ENCODE peak calls at places on chromosomes 4 and X, in seven cellular contexts. One of them, this sample, is unnamed.

GRCh38 chr4:25441519-25442117 is 64.6 kb downstream of the ANAPC4 start:
- DNase-seq in A549: peak
- DNase-seq in tibial nerve: peak
- DNase-seq in uterus: no peak
- DNase-seq in ovary: peak
- DNase-seq in IMR-90: peak
- DNase-seq in HepG2: peak
- DNase-seq in this sample: peak

GRCh38 chrX:129606918-129607317 is 47.8 kb downstream of the APLN start:
- DNase-seq in tibial nerve: peak
- DNase-seq in A549: peak
- DNase-seq in HepG2: peak
- DNase-seq in IMR-90: peak
- DNase-seq in ovary: peak
- DNase-seq in uterus: peak
- DNase-seq in this sample: peak

GRCh38 chr4:1703880-1704279 is 8.2 kb downstream of the SLBP start:
- DNase-seq in uterus: no peak
- DNase-seq in IMR-90: no peak
- DNase-seq in HepG2: no peak
- DNase-seq in ovary: no peak
- DNase-seq in A549: no peak
- DNase-seq in tibial nerve: no peak
- DNase-seq in this sample: no peak

GRCh38 chrX:10722804-10723364 is 102.5 kb upstream of the MID1 start:
- DNase-seq in tibial nerve: peak
- DNase-seq in HepG2: no peak
- DNase-seq in A549: peak
- DNase-seq in ovary: peak
- DNase-seq in uterus: peak
- DNase-seq in IMR-90: peak
- DNase-seq in this sample: peak

GRCh38 chrX:115642304-115642703 is 81.3 kb downstream of the PLS3 start:
- DNase-seq in HepG2: no peak
- DNase-seq in tibial nerve: no peak
- DNase-seq in A549: peak
- DNase-seq in uterus: no peak
- DNase-seq in ovary: no peak
- DNase-seq in IMR-90: no peak
- DNase-seq in this sample: no peak

GRCh38 chr4:98448923-98449322 is 187.7 kb downstream of the RAP1GDS1 start:
- DNase-seq in tibial nerve: no peak
- DNase-seq in uterus: no peak
- DNase-seq in A549: no peak
- DNase-seq in ovary: no peak
- DNase-seq in IMR-90: no peak
- DNase-seq in HepG2: no peak
- DNase-seq in this sample: no peak

GRCh38 chrX:136711147-136711546 is 63.2 kb downstream of the CD40LG start:
- DNase-seq in IMR-90: peak
- DNase-seq in HepG2: no peak
- DNase-seq in ovary: peak
- DNase-seq in A549: peak
- DNase-seq in uterus: peak
- DNase-seq in tibial nerve: peak
- DNase-seq in this sample: peak

GRCh38 chr4:123478859-123479345 is 82.3 kb downstream of the SPRY1 start:
- DNase-seq in tibial nerve: no peak
- DNase-seq in uterus: no peak
- DNase-seq in ovary: no peak
- DNase-seq in HepG2: peak
- DNase-seq in A549: no peak
- DNase-seq in IMR-90: peak
- DNase-seq in this sample: no peak

GRCh38 chr4:170599894-170600293 is 510.1 kb upstream of the AADAT start:
- DNase-seq in IMR-90: no peak
- DNase-seq in ovary: no peak
- DNase-seq in tibial nerve: no peak
- DNase-seq in A549: no peak
- DNase-seq in uterus: no peak
- DNase-seq in HepG2: no peak
- DNase-seq in this sample: no peak

GRCh38 chrX:10190367-10190766 is 33.6 kb downstream of the CLCN4 start:
- DNase-seq in uterus: no peak
- DNase-seq in tibial nerve: peak
- DNase-seq in HepG2: peak
- DNase-seq in A549: peak
- DNase-seq in ovary: no peak
- DNase-seq in IMR-90: peak
- DNase-seq in this sample: peak

GRCh38 chr4:65028592-65028991 is 619.3 kb upstream of the TECRL start:
- DNase-seq in tibial nerve: no peak
- DNase-seq in HepG2: no peak
- DNase-seq in IMR-90: no peak
- DNase-seq in A549: no peak
- DNase-seq in ovary: no peak
- DNase-seq in uterus: no peak
- DNase-seq in this sample: no peak

GRCh38 chrX:41863343-41864203 is 59.8 kb downstream of the CASK start:
- DNase-seq in IMR-90: no peak
- DNase-seq in tibial nerve: no peak
- DNase-seq in ovary: no peak
- DNase-seq in A549: no peak
- DNase-seq in uterus: no peak
- DNase-seq in HepG2: no peak
- DNase-seq in this sample: no peak

GRCh38 chrX:153927936-153928760 is 2.1 kb upstream of the ARHGAP4 start:
- DNase-seq in ovary: peak
- DNase-seq in uterus: peak
- DNase-seq in A549: peak
- DNase-seq in HepG2: peak
- DNase-seq in tibial nerve: peak
- DNase-seq in IMR-90: peak
- DNase-seq in this sample: peak
- TF ChIP-seq POLR2A in ovary: peak
- TF ChIP-seq POLR2A in uterus: peak
- TF ChIP-seq POLR2A in A549: peak
- TF ChIP-seq POLR2A in HepG2: no peak
- TF ChIP-seq POLR2A in tibial nerve: peak
- TF ChIP-seq POLR2A in IMR-90: peak
- TF ChIP-seq POLR2A in this sample: peak

GRCh38 chrX:46979340-46979739 is 67.1 kb downstream of the JADE3 start:
- DNase-seq in HepG2: no peak
- DNase-seq in IMR-90: peak
- DNase-seq in ovary: no peak
- DNase-seq in A549: peak
- DNase-seq in uterus: no peak
- DNase-seq in tibial nerve: no peak
- DNase-seq in this sample: no peak
- TF ChIP-seq POLR2A in HepG2: no peak
- TF ChIP-seq POLR2A in IMR-90: no peak
- TF ChIP-seq POLR2A in ovary: no peak
- TF ChIP-seq POLR2A in A549: no peak
- TF ChIP-seq POLR2A in uterus: no peak
- TF ChIP-seq POLR2A in tibial nerve: no peak
- TF ChIP-seq POLR2A in this sample: no peak

DNA sequence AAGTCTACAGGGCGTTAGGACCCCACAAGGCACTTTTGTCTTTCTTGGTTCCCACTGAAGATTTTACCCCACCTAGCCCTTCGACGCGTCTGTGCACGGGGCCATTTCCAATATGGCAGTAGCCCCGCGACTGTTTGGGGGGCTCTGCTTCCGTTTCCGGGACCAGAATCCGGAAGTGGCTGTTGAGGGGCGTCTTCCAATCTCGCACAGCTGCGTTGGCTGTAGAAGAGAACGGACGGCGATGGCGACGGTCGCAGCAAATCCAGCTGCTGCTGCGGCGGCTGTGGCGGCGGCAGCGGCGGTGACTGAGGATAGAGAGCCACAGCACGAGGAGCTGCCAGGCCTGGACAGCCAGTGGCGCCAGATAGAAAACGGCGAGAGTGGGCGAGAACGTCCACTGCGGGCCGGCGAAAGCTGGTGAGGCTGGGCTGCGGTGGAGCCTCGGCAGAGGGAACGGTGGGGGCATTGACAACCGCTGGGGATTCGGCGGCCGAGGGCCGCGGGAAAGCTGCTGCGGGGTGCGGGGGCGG is at the start of gene USP11:
- DNase-seq in A549: peak
- DNase-seq in uterus: peak
- DNase-seq in HepG2: peak
- DNase-seq in ovary: peak
- DNase-seq in IMR-90: peak
- DNase-seq in tibial nerve: no peak
- DNase-seq in this sample: no peak
- TF ChIP-seq POLR2A in A549: peak
- TF ChIP-seq POLR2A in uterus: peak
- TF ChIP-seq POLR2A in HepG2: peak
- TF ChIP-seq POLR2A in ovary: peak
- TF ChIP-seq POLR2A in IMR-90: peak
- TF ChIP-seq POLR2A in tibial nerve: no peak
- TF ChIP-seq POLR2A in this sample: peak

GRCh38 chrX:153333821-153334653 is at the start of gene ZNF275:
- DNase-seq in tibial nerve: peak
- DNase-seq in IMR-90: peak
- DNase-seq in uterus: peak
- DNase-seq in A549: peak
- DNase-seq in HepG2: peak
- DNase-seq in ovary: peak
- DNase-seq in this sample: peak
- TF ChIP-seq POLR2A in tibial nerve: no peak
- TF ChIP-seq POLR2A in IMR-90: peak
- TF ChIP-seq POLR2A in uterus: peak
- TF ChIP-seq POLR2A in A549: peak
- TF ChIP-seq POLR2A in HepG2: peak
- TF ChIP-seq POLR2A in ovary: peak
- TF ChIP-seq POLR2A in this sample: peak

GRCh38 chrX:25015486-25016360 is at the start of gene ARX:
- DNase-seq in IMR-90: peak
- DNase-seq in A549: peak
- DNase-seq in ovary: peak
- DNase-seq in HepG2: peak
- DNase-seq in uterus: no peak
- DNase-seq in tibial nerve: no peak
- DNase-seq in this sample: peak
- TF ChIP-seq POLR2A in IMR-90: no peak
- TF ChIP-seq POLR2A in A549: no peak
- TF ChIP-seq POLR2A in ovary: peak
- TF ChIP-seq POLR2A in HepG2: no peak
- TF ChIP-seq POLR2A in uterus: no peak
- TF ChIP-seq POLR2A in tibial nerve: no peak
- TF ChIP-seq POLR2A in this sample: no peak

DNA sequence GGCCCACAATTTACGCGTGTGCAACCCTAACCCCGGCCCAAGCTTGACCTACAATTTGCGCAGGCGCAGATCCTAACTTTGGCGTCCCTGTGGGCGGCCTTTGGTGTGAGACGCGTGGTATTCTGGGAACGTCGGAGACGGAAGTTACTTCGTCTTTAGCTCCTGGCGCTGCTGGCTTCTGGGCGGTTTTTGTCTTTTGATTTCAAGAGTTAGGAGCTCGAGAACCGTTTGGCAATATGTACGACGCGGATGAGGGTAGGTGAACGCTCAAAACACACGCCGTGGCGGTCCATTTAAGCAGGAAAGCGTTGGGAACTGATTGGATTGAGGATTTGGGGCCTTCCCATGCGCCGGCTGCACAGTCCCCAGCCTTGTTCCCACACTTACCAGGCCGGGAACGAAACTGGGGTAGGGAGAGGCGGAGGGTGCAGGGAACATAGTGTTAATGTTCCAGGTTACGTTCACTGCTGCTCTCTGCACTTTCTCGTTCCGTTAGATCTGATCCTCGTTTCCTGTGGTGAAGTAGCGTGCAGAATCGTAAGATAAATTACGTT is at the start of gene POLR2B:
- DNase-seq in HepG2: peak
- DNase-seq in ovary: peak
- DNase-seq in IMR-90: peak
- DNase-seq in A549: peak
- DNase-seq in tibial nerve: peak
- DNase-seq in uterus: peak
- DNase-seq in this sample: peak
- TF ChIP-seq POLR2A in HepG2: peak
- TF ChIP-seq POLR2A in ovary: peak
- TF ChIP-seq POLR2A in IMR-90: peak
- TF ChIP-seq POLR2A in A549: peak
- TF ChIP-seq POLR2A in tibial nerve: peak
- TF ChIP-seq POLR2A in uterus: peak
- TF ChIP-seq POLR2A in this sample: peak

GRCh38 chrX:52363247-52363883 is 5.5 kb upstream of the XAGE2 start:
- DNase-seq in HepG2: no peak
- DNase-seq in uterus: no peak
- DNase-seq in tibial nerve: no peak
- DNase-seq in A549: peak
- DNase-seq in IMR-90: peak
- DNase-seq in ovary: no peak
- DNase-seq in this sample: no peak
- TF ChIP-seq POLR2A in HepG2: no peak
- TF ChIP-seq POLR2A in uterus: no peak
- TF ChIP-seq POLR2A in tibial nerve: no peak
- TF ChIP-seq POLR2A in A549: no peak
- TF ChIP-seq POLR2A in IMR-90: no peak
- TF ChIP-seq POLR2A in ovary: no peak
- TF ChIP-seq POLR2A in this sample: no peak

This sample was measured in adrenal gland.